ENCODE peak calls at places on chromosomes 6 and 20, in ten cellular contexts. D is fibroblast of lung, W is astrocyte, M is GM23338, Y is A549, T is mesendoderm, I is HCT116, K is GM23248, O is PC-9, X is mammary epithelial cell. R is an unnamed sample. For H3K4me1, the result is how much of the 10 kb centered on the place peaks cover.

GRCh38 chr6:79984261-79984660 is 20.2 kb upstream of the TTK start:
- DNase-seq in D (no peak), W (peak), M (peak), Y (peak), T (peak), I (peak), K (peak), O (no peak), X (peak), R (no peak)

GRCh38 chr6:155782320-155782730 is 326.7 kb upstream of the NOX3 start:
- DNase-seq in D (peak), W (peak), M (no peak), Y (peak), T (no peak), I (peak), K (peak), O (peak), X (peak), R (peak)

GRCh38 chr6:79895382-79896100 is 51.8 kb downstream of the ELOVL4 start:
- DNase-seq in D (no peak), W (no peak), M (no peak), Y (no peak), T (no peak), I (no peak), K (peak), O (peak), X (peak), R (no peak)

GRCh38 chr6:53358440-53359087 is 9.8 kb upstream of the ELOVL5 start:
- DNase-seq in D (no peak), W (no peak), M (no peak), Y (no peak), T (no peak), I (no peak), K (no peak), O (no peak), X (no peak), R (no peak)

GRCh38 chr6:163554663-163555062 is 140.1 kb downstream of the QKI start:
- DNase-seq in D (peak), W (no peak), M (peak), Y (peak), T (peak), I (no peak), K (peak), O (peak), X (peak), R (peak)

GRCh38 chr6:68572525-68572924 is 62.6 kb upstream of the ADGRB3 start:
- DNase-seq in D (peak), W (no peak), M (peak), Y (peak), T (peak), I (no peak), K (peak), O (peak), X (peak), R (no peak)

GRCh38 chr20:41180599-41181333 is 43.4 kb downstream of the PLCG1 start:
- DNase-seq in D (no peak), W (no peak), M (no peak), Y (no peak), T (no peak), I (no peak), K (no peak), O (no peak), X (no peak), R (no peak)

GRCh38 chr6:148973809-148974208 is 227.0 kb downstream of the UST start:
- DNase-seq in D (peak), W (no peak), M (peak), Y (peak), T (peak), I (peak), K (peak), O (no peak), X (no peak), R (no peak)

GRCh38 chr20:46169245-46170171 is 51.4 kb downstream of the CD40 start:
- DNase-seq in D (no peak), W (no peak), M (no peak), Y (no peak), T (no peak), I (no peak), K (no peak), O (no peak), X (peak), R (no peak)

GRCh38 chr6:16420715-16421461 is 182.5 kb downstream of the GMPR start:
- DNase-seq in D (peak), W (peak), M (peak), Y (no peak), T (no peak), I (no peak), K (peak), O (no peak), X (no peak), R (peak)

GRCh38 chr6:79640146-79641111 is 9.3 kb downstream of the SH3BGRL2 start:
- DNase-seq in D (no peak), W (no peak), M (no peak), Y (no peak), T (no peak), I (no peak), K (no peak), O (no peak), X (no peak), R (no peak)

GRCh38 chr20:9015984-9016324 is 52.9 kb upstream of the PLCB4 start:
- DNase-seq in D (peak), W (peak), M (peak), Y (peak), T (peak), I (no peak), K (peak), O (no peak), X (no peak), R (no peak)

DNA sequence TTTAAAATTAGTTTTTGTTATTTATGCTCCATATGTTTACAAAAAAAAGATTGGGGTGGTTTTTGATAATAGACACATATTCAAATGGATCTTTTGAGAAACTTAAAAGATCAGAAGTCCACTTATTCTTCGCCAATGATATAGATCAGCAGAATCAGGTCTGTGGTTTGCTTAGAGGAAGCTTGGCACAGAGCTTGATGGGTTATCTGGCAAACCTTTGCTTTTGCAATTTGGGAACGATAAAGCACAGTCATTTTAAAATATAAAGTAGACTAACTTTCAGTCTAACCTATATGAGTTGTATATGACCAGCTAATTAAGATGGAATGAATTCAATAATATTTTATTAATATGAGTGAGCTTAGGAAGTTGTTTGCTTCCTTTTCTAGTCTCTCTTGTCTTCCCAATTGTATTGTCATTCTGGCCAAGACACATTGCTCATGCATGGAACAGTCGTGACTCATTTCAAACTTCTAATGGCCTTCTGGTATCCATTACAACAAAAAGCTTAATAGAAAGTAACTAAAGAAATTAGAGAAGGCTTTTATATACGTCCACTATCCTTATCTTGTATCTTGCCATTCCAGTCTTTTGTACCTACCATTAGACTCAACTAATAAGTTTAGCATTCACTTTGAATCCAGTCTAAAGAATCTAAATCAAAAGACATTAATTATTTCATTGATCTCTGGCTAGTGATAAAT is 118.7 kb downstream of the TBX18 start:
- DNase-seq in D (peak), W (peak), M (no peak), Y (no peak), T (no peak), I (no peak), K (peak), O (no peak), X (peak), R (no peak)
- H3K4me3 ChIP-seq in D (no peak), W (no peak), M (no peak), Y (no peak), T (no peak), I (no peak), K (peak), O (no peak), X (no peak), R (no peak)

DNA sequence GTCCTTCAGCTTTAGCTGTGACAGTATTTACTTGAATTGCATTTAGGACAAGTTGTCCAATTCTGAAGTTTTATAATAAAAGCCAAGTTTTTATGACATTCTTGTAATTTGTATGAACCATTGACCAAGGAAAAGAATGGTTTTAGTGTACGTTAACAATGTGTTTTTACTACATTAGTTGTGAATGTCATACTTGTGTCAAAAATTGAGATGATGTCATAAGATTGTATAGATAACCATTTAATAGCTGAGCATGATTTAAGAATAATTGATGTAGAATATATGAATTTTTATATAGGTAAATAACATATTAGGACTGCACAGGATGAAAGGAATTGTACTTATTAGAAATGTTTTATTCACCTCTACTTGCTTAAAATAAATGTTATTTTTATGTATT is 102.9 kb downstream of the MACROD2 start:
- DNase-seq in D (no peak), W (no peak), M (no peak), Y (no peak), T (no peak), I (no peak), K (no peak), O (no peak), X (no peak), R (no peak)
- H3K4me2 ChIP-seq in D (no peak), W (no peak), M (no peak), Y (no peak), T (no peak), I (no peak), K (no peak), O (no peak), X (no peak), R (no peak)

DNA sequence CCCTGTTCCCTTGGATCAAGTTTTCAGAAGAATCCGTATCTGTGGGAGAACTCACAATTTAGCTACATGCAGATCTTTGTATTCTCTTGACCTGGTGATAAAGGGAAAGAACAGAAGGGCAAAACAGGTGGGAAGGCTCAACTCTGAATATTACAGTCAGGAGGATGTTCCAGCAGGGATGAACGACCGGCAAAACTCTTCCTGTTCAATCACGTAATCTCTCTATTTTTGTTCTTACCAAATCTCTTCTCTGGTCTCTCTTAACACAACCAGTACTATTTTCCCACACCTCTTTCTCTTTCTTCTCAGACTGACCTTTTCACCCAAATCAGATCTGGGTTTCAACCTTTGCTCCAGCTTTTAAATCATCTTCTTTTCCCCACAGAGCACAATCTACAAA is 371.4 kb downstream of the BTBD9 start:
- DNase-seq in D (no peak), W (no peak), M (no peak), Y (no peak), T (no peak), I (no peak), K (no peak), O (no peak), X (no peak), R (no peak)
- H3K4me1 ChIP-seq in D (under half), W (half or more), M (under half), Y (under half), T (under half), I (under half), K (under half), O (under half), X (under half), R (under half)

GRCh38 chr6:85405175-85405852 is 44.6 kb upstream of the NT5E start:
- DNase-seq in D (no peak), W (peak), M (no peak), Y (peak), T (no peak), I (no peak), K (peak), O (no peak), X (peak), R (no peak)

GRCh38 chr6:85404497-85405174 is 45.2 kb upstream of the NT5E start:
- DNase-seq in D (peak), W (peak), M (no peak), Y (peak), T (no peak), I (peak), K (peak), O (peak), X (peak), R (peak)

GRCh38 chr6:85402922-85403321 is 47.0 kb upstream of the NT5E start:
- DNase-seq in D (no peak), W (no peak), M (no peak), Y (no peak), T (no peak), I (no peak), K (peak), O (no peak), X (peak), R (no peak)

GRCh38 chr6:85402071-85402470 is 47.8 kb upstream of the NT5E start:
- DNase-seq in D (no peak), W (no peak), M (no peak), Y (no peak), T (no peak), I (no peak), K (no peak), O (no peak), X (no peak), R (no peak)

GRCh38 chr6:85403331-85404015 is 46.4 kb upstream of the NT5E start:
- DNase-seq in D (peak), W (peak), M (peak), Y (peak), T (peak), I (no peak), K (peak), O (no peak), X (peak), R (peak)
- H3K4me3 ChIP-seq in D (no peak), W (peak), M (no peak), Y (peak), T (no peak), I (peak), K (peak), O (no peak), X (peak), R (peak)

GRCh38 chr20:3221398-3222226 is 12.3 kb downstream of the ITPA start:
- DNase-seq in D (no peak), W (no peak), M (no peak), Y (no peak), T (no peak), I (no peak), K (no peak), O (peak), X (no peak), R (peak)

GRCh38 chr20:3213226-3213625 is 3.9 kb downstream of the ITPA start:
- DNase-seq in D (no peak), W (no peak), M (no peak), Y (no peak), T (no peak), I (no peak), K (no peak), O (no peak), X (no peak), R (no peak)

GRCh38 chr20:3222635-3223600 is 13.6 kb downstream of the ITPA start:
- DNase-seq in D (no peak), W (no peak), M (peak), Y (peak), T (no peak), I (no peak), K (no peak), O (peak), X (no peak), R (peak)

GRCh38 chr20:3223937-3224680 is 14.8 kb downstream of the ITPA start:
- DNase-seq in D (no peak), W (no peak), M (no peak), Y (no peak), T (no peak), I (no peak), K (no peak), O (no peak), X (no peak), R (peak)

DNA sequence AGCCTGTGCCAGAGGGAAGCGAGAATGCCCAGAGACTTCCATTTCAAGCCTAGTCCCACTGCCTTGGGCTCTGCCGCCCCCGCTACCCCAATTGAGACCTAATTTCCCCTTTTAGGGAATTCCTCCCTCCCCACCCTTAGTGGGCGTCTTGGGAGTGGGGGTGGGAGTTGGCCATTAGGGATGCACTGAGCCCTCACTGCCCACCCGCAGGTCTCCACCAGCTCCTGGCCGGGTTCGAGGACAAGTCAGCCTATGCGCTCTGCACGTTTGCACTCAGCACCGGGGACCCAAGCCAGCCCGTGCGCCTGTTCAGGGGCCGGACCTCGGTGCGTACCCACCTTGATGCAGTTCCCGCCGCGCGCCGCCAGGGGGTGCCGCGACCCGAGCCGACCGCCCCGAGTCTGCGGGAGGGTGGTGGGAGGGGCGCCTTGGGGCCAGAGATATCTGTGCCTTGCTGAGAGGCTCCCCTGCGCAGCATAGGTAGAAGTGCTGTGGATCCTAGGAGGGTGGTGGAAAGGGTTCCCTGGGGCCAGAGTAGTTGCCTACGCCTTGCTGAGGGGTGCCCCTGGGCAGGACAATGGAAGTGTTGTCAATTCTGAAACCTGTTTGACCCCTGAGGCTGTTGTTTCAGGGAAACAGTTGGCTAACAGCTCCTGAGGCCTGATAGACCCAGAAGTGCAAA is 9.2 kb downstream of the ITPA start:
- DNase-seq in D (peak), W (no peak), M (peak), Y (peak), T (peak), I (no peak), K (peak), O (peak), X (peak), R (peak)
- H3K4me2 ChIP-seq in D (no peak), W (no peak), M (peak), Y (peak), T (no peak), I (peak), K (no peak), O (no peak), X (no peak), R (no peak)

DNA sequence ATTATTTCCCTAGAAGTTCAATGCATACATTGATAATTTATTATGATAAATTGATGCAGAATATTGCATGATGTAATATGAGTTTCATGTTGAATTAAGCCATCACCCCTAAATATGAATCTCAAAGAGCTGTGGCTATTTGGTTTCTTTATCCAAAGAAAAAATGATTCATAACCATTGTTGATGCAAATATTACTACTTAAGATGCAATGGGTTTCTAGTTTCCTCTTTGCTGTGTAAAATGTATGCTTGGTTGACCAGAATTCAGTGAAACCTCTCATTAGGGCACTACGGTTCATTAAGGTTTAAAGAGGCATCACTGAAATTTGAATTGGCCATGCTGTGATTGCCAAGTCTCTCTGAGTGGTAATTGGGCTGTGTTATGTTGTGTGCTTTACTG is 492.5 kb upstream of the FLRT3 start:
- DNase-seq in D (no peak), W (no peak), M (no peak), Y (no peak), T (no peak), I (no peak), K (no peak), O (no peak), X (no peak), R (no peak)
- H3K4me1 ChIP-seq in D (under half), W (under half), M (under half), Y (under half), T (under half), I (under half), K (under half), O (under half), X (under half), R (under half)

GRCh38 chr20:3796477-3797225 is 541 bp downstream of the CDC25B start:
- DNase-seq in D (no peak), W (no peak), M (no peak), Y (no peak), T (no peak), I (no peak), K (no peak), O (no peak), X (no peak), R (no peak)

GRCh38 chr20:3795511-3796468 is at the start of gene CDC25B:
- DNase-seq in D (peak), W (peak), M (peak), Y (peak), T (peak), I (peak), K (peak), O (peak), X (peak), R (peak)

GRCh38 chr20:3797592-3798404 is 1.7 kb downstream of the CDC25B start:
- DNase-seq in D (peak), W (no peak), M (no peak), Y (no peak), T (no peak), I (no peak), K (no peak), O (peak), X (peak), R (peak)

GRCh38 chr20:3797226-3797545 is 1.1 kb downstream of the CDC25B start:
- DNase-seq in D (no peak), W (no peak), M (no peak), Y (no peak), T (no peak), I (no peak), K (no peak), O (no peak), X (no peak), R (no peak)

GRCh38 chr20:3794701-3795420 is 1.2 kb upstream of the CDC25B start:
- DNase-seq in D (no peak), W (no peak), M (no peak), Y (no peak), T (no peak), I (no peak), K (no peak), O (no peak), X (no peak), R (no peak)
- H3K4me3 ChIP-seq in D (peak), W (peak), M (peak), Y (peak), T (no peak), I (peak), K (peak), O (peak), X (peak), R (peak)

DNA sequence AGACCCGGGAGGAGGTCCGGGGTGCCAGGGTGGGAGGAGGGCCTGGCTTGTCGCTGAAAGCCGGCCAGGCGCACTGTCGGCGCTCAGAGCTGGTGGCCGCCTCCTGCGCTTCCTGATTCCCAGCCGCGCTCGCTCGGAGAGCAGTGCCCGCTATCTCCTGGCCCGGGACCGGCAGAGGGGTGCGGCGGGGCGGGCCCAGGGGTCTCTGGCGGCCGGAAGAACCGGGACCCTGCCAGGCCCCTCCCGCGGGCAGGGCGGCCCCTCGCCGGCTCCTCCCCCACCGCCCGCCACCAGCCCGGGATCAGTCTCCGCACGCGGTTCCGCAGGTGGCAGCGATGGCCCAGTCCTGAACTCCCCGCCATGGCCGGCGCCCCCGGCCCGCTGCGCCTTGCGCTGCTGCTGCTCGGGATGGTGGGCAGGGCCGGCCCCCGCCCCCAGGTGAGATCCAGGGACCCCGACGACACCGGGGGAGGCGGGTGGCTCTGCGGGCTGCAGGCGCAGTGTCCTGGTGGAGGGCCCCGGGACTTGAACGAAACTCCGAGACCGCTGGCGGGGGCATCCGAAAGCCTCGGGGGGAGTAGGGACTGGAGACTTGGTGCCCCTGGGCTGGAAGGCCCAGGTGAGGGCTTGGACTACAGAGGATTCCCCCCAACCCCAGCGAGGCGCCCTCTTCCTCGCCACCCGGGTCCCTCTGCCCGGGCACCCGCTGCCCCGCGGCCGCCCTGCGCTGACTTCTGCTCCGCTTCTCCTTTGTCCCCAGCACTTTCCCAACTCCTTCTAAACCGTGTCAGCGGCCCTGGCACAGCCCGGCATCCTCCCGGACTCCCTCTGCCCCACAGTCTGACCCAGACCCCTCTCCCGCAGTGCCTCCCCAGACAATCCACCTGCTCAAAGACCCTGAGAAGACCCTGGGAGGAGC is at the start of gene GLP1R:
- DNase-seq in D (no peak), W (no peak), M (peak), Y (no peak), T (no peak), I (no peak), K (no peak), O (no peak), X (no peak), R (no peak)
- H3K4me2 ChIP-seq in D (no peak), W (no peak), M (peak), Y (peak), T (peak), I (no peak), K (no peak), O (no peak), X (peak), R (no peak)